ENCODE peak calls at places on chromosome 3, in six cellular contexts. U is HTR-8/SVneo, N is endothelial cell, V is GM10248, Q is body of pancreas, K is GM20000. C is an unnamed sample.

GRCh38 chr3:192917508-192918274 is at the start of gene MB21D2:
- DNase-seq in Q (peak), K (peak), N (peak), V (peak), U (peak), C (no peak)

GRCh38 chr3:66480666-66481065 is 20.2 kb downstream of the LRIG1 start:
- DNase-seq in K (peak), V (no peak), U (no peak), Q (no peak), N (no peak), C (no peak)

GRCh38 chr3:126538966-126539365 is 15.0 kb downstream of the CHST13 start:
- DNase-seq in U (no peak), V (no peak), Q (no peak), K (no peak), N (no peak), C (no peak)

GRCh38 chr3:20039765-20040475 is at the start of gene KAT2B:
- DNase-seq in K (peak), N (peak), U (peak), Q (peak), V (peak), C (no peak)

GRCh38 chr3:133893683-133894333 is 1.9 kb downstream of the RAB6B start:
- DNase-seq in N (no peak), V (no peak), K (no peak), U (no peak), Q (no peak), C (no peak)

GRCh38 chr3:195302436-195302835 is 31.5 kb upstream of the XXYLT1 start:
- DNase-seq in N (no peak), U (no peak), K (no peak), V (no peak), Q (no peak), C (no peak)

GRCh38 chr3:127411083-127411727 is 123.4 kb upstream of the PRR20G start:
- DNase-seq in U (no peak), K (no peak), V (no peak), Q (no peak), N (no peak), C (no peak)

GRCh38 chr3:100988080-100988479 is 5.1 kb downstream of the ABI3BP start:
- DNase-seq in K (no peak), Q (peak), U (no peak), N (no peak), V (no peak), C (no peak)

GRCh38 chr3:33211444-33211843 is 7.2 kb downstream of the SUSD5 start:
- DNase-seq in K (no peak), N (no peak), V (no peak), Q (no peak), U (peak), C (no peak)

GRCh38 chr3:65584913-65585312 is 453.8 kb downstream of the MAGI1 start:
- DNase-seq in U (no peak), K (no peak), N (no peak), Q (no peak), V (no peak), C (no peak)

GRCh38 chr3:8607285-8608040 is 37.1 kb downstream of the SSUH2 start:
- DNase-seq in V (no peak), N (peak), Q (peak), U (peak), K (no peak), C (no peak)